ENCODE peak calls at places on chromosomes 12 and 14, in ten cellular contexts. B, L, C, I, Y, O, N, T, K and X are unnamed samples.

GRCh38 chr12:130026608-130027176 is 122.9 kb upstream of the TMEM132D start:
- DNase-seq in L (peak; percentile 18), N (peak; percentile 41), B (peak; percentile 18), C (peak; percentile 55), K (no peak), Y (no peak), I (no peak), T (peak; percentile 79), O (peak; percentile 60), X (peak; percentile 39)

GRCh38 chr12:20194171-20194570 is 174.2 kb upstream of the PDE3A start:
- DNase-seq in O (no peak), L (no peak), I (no peak), T (no peak), B (no peak), N (peak; percentile 62), Y (no peak), C (no peak), K (no peak), X (no peak)

GRCh38 chr12:110760204-110760609 is 17.5 kb upstream of the PPP1CC start:
- DNase-seq in C (no peak), T (no peak), N (no peak), I (no peak), B (no peak), L (no peak), Y (no peak), K (no peak), O (no peak), X (no peak)

GRCh38 chr14:24262821-24263733 is at the start of gene TGM1:
- DNase-seq in T (no peak), I (no peak), L (no peak), C (no peak), O (no peak), B (no peak), N (peak; percentile 36), K (no peak), Y (no peak), X (no peak)

GRCh38 chr14:94054401-94054800 is 26.6 kb downstream of the DDX24 start:
- DNase-seq in T (no peak), O (no peak), C (no peak), B (no peak), Y (no peak), N (no peak), K (no peak), I (no peak), L (no peak), X (no peak)

GRCh38 chr14:100234511-100234910 is 4.4 kb upstream of the YY1 start:
- DNase-seq in B (no peak), N (no peak), I (no peak), C (no peak), T (no peak), Y (no peak), O (no peak), K (no peak), L (no peak), X (no peak)

GRCh38 chr12:132248439-132249157 is 80.8 kb downstream of the GALNT9 start:
- DNase-seq in L (no peak), I (no peak), T (no peak), B (no peak), K (no peak), C (no peak), N (no peak), Y (no peak), O (no peak), X (no peak)

GRCh38 chr12:108609535-108610335 is 11.9 kb upstream of the TMEM119 start:
- DNase-seq in T (no peak), K (no peak), C (no peak), N (no peak), I (no peak), O (peak; percentile 47), B (no peak), L (no peak), Y (peak; percentile 84), X (no peak)

GRCh38 chr12:44835641-44836379 is 40.3 kb downstream of the NELL2 start:
- DNase-seq in T (no peak), O (no peak), N (no peak), L (peak; percentile 26), I (no peak), B (no peak), K (peak; percentile 13), Y (no peak), C (peak; percentile 33), X (no peak)

GRCh38 chr12:110917467-110917866 is 2.9 kb downstream of the MYL2 start:
- DNase-seq in I (no peak), N (no peak), L (no peak), K (no peak), C (peak; percentile 91), B (no peak), O (no peak), T (no peak), Y (no peak), X (no peak)

GRCh38 chr12:102421801-102422583 is 58.4 kb downstream of the IGF1 start:
- DNase-seq in B (no peak), C (peak; percentile 32), I (no peak), O (no peak), N (no peak), L (no peak), Y (no peak), K (no peak), T (peak; percentile 46), X (no peak)

GRCh38 chr12:53695148-53696138 is 19.6 kb upstream of the ATP5MC2 start:
- DNase-seq in K (peak; percentile 20), T (no peak), I (peak; percentile 35), B (peak; percentile 41), L (peak; percentile 67), N (peak; percentile 72), C (peak; percentile 75), O (peak; percentile 33), Y (no peak), X (peak; percentile 59)

GRCh38 chr14:63473194-63473788 is 69.9 kb downstream of the PPP2R5E start:
- DNase-seq in N (no peak), L (no peak), Y (no peak), I (no peak), K (no peak), T (no peak), O (no peak), C (no peak), B (no peak), X (no peak)